ENCODE peak calls at places on chromosomes 7 and 10, in six cellular contexts. T is endothelial cell of umbilical vein, N is DND-41, F is K562, Y is fibroblast of lung, U is H1. H is an unnamed sample.

GRCh38 chr10:113679463-113680171 is at the start of gene CASP7:
- DNase-seq in T (peak; percentile 81), N (peak; percentile 95), F (peak; percentile 67), Y (peak; percentile 71), U (peak; percentile 84), H (peak; percentile 91)

GRCh38 chr7:132435016-132435990 is 141.0 kb downstream of the PLXNA4 start:
- DNase-seq in T (no peak), N (no peak), F (no peak), Y (no peak), U (no peak), H (no peak)

GRCh38 chr7:144386741-144387140 is 16.8 kb downstream of the NOBOX start:
- DNase-seq in T (no peak), N (no peak), F (no peak), Y (peak; percentile 87), U (no peak), H (peak; percentile 77)

GRCh38 chr7:141418087-141418486 is 133.1 kb upstream of the AGK start:
- DNase-seq in T (no peak), N (no peak), F (no peak), Y (no peak), U (no peak), H (no peak)

GRCh38 chr10:470339-471003 is 219.0 kb downstream of the DIP2C start:
- DNase-seq in T (no peak), N (no peak), F (no peak), Y (no peak), U (no peak), H (no peak)

GRCh38 chr10:51246156-51246555 is 171.9 kb downstream of the PRKG1 start:
- DNase-seq in T (peak; percentile 78), N (no peak), F (no peak), Y (peak; percentile 25), U (no peak), H (no peak)

GRCh38 chr10:130900441-130901160 is 410.9 kb downstream of the TCERG1L start:
- DNase-seq in T (no peak), N (no peak), F (no peak), Y (no peak), U (no peak), H (no peak)

GRCh38 chr10:91635401-91636400 is 2.8 kb upstream of the PPP1R3C start:
- DNase-seq in T (peak; percentile 82), N (peak; percentile 64), F (peak; percentile 52), Y (peak; percentile 82), U (peak; percentile 59), H (peak; percentile 95)

GRCh38 chr10:121690152-121690551 is 91.9 kb upstream of the FGFR2 start:
- DNase-seq in T (no peak), N (no peak), F (no peak), Y (no peak), U (no peak), H (no peak)

GRCh38 chr7:85039196-85039923 is 147.5 kb downstream of the SEMA3D start:
- DNase-seq in T (no peak), N (no peak), F (no peak), Y (no peak), U (no peak), H (no peak)

GRCh38 chr10:69508738-69509340 is 57.6 kb downstream of the TSPAN15 start:
- DNase-seq in T (no peak), N (no peak), F (peak; percentile 4), Y (no peak), U (no peak), H (no peak)

GRCh38 chr7:7861211-7861633 is 107.4 kb upstream of the GLCCI1 start:
- DNase-seq in T (peak; percentile 96), N (no peak), F (no peak), Y (peak; percentile 87), U (no peak), H (peak; percentile 27)

GRCh38 chr10:11098628-11099027 is 81.0 kb downstream of the CELF2 start:
- DNase-seq in T (no peak), N (no peak), F (no peak), Y (no peak), U (no peak), H (no peak)

GRCh38 chr7:20407585-20408466 is 77.1 kb downstream of the ITGB8 start:
- DNase-seq in T (peak; percentile 93), N (no peak), F (no peak), Y (peak; percentile 76), U (no peak), H (peak; percentile 72)

GRCh38 chr10:44725404-44725803 is 185.7 kb upstream of the TMEM72 start:
- DNase-seq in T (no peak), N (no peak), F (no peak), Y (peak; percentile 58), U (no peak), H (peak; percentile 64)

GRCh38 chr10:127905623-127906261 is 1.2 kb upstream of the PTPRE start:
- DNase-seq in T (no peak), N (no peak), F (no peak), Y (no peak), U (no peak), H (no peak)

GRCh38 chr7:20442951-20443350 is 112.3 kb downstream of the ITGB8 start:
- DNase-seq in T (peak; percentile 52), N (no peak), F (no peak), Y (no peak), U (no peak), H (no peak)

GRCh38 chr10:13862541-13863233 is 275.9 kb downstream of the PRPF18 start:
- DNase-seq in T (peak; percentile 81), N (no peak), F (no peak), Y (no peak), U (no peak), H (no peak)

GRCh38 chr10:128314691-128315090 is 188.5 kb upstream of the MKI67 start:
- DNase-seq in T (no peak), N (no peak), F (no peak), Y (no peak), U (no peak), H (no peak)

GRCh38 chr7:4682621-4683042 is 537 bp downstream of the FOXK1 start:
- DNase-seq in T (peak; percentile 42), N (peak; percentile 25), F (peak; percentile 44), Y (peak; percentile 60), U (peak; percentile 54), H (peak; percentile 61)

GRCh38 chr7:64876792-64877713 is 26.0 kb upstream of the ZNF273 start:
- DNase-seq in T (no peak), N (peak; percentile 1), F (no peak), Y (peak; percentile 16), U (peak; percentile 4), H (no peak)

GRCh38 chr10:108861181-108861754 is 1062.0 kb downstream of the XPNPEP1 start:
- DNase-seq in T (no peak), N (no peak), F (no peak), Y (no peak), U (no peak), H (no peak)

GRCh38 chr10:23693398-23693797 is 254.5 kb downstream of the OTUD1 start:
- DNase-seq in T (no peak), N (no peak), F (no peak), Y (no peak), U (peak; percentile 75), H (no peak)

GRCh38 chr10:15046626-15047025 is 2.9 kb downstream of the OLAH start:
- DNase-seq in T (no peak), N (no peak), F (no peak), Y (peak; percentile 42), U (no peak), H (peak; percentile 89)

GRCh38 chr10:96225119-96225518 is 46.2 kb downstream of the BLNK start:
- DNase-seq in T (no peak), N (no peak), F (no peak), Y (no peak), U (no peak), H (no peak)

DNA sequence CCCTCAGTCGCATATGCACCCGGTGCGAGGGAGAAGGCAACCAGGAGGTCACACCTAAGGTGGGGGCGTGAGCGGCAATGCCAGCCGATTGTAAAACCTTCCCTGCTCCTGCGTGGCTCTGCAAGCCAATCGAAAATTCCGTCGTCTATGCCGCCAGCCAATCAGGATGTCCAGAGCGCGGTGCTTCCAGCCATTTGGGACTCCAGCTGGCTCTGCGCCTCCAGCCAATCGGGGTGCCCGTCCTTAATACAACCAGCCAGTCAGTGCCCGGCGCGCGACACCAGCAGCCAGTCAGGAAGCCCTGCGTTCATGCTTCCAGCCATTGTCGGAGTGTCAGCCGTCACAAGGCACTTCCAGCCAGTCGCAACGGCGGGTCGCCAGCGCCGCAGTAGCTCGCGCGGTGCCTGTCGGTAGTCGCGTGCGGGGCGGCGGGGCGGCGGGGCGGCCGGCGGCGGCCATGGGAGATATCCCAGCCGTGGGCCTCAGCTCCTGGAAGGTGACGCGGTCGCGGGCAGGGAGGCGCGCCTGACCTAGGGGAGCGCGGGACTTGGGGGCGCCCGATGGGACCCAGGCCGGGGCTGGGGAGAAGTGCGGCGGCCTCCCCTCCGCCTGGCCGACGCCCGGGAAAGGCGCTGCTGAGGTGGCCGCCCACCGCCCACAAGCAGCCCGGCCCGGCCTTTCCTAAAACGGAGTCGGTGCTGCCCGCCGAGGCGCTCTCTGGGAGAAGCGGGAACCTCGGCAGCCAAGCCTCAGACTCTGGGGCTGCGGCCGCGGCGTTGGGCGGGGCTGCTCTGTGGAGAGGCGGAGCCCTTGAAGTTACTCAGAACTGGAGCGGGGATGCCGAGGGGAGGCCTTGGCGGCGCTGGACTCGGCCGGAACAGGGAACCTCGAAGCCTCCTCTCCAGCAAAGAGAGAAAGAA is at the start of gene AKR1E2:
- DNase-seq in T (peak; percentile 94), N (no peak), F (peak; percentile 89), Y (peak; percentile 96), U (peak; percentile 81), H (peak; percentile 93)
- H3K9ac ChIP-seq in T (peak within 1 kb of the TSS; percentile 87), N (no peak within 1 kb of the TSS), F (peak within 1 kb of the TSS; percentile 72), Y (peak within 1 kb of the TSS; percentile 83), U (no peak within 1 kb of the TSS), H (peak within 1 kb of the TSS; percentile 82)

DNA sequence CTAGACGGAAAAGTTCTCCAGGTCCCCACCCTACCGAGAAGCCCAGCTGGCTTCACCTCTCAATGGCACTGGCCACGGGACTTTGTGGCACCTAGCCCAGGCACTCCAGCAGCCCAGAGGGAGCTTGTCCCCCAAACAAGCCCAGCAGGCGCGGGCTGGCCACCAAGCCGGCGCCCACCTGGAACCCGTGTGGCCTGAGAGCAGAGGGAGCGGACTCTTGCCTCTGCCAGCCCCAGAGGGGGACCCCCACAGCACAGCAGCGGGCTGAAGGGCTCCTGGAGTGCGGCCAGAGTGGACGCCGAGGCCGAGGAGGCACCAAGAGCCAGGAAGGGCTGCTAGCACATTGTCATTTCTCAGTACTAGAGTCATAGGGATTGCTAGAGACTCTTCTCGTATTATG is 671.4 kb downstream of the CNTNAP2 start:
- DNase-seq in T (no peak), N (no peak), F (no peak), Y (no peak), U (no peak), H (no peak)
- H3K9me3 ChIP-seq in T (peaks cover 8% of the 10 kb centered on the region), N (peaks cover 2% of the 10 kb centered on the region), F (no peaks in the 10 kb centered on the region), Y (no peaks in the 10 kb centered on the region), U (peaks cover 2% of the 10 kb centered on the region), H (peaks cover 2% of the 10 kb centered on the region)

GRCh38 chr7:130867039-130867438 is 133.0 kb upstream of the KLF14 start:
- DNase-seq in T (no peak), N (no peak), F (no peak), Y (no peak), U (no peak), H (no peak)
- H3K36me3 ChIP-seq in T (peaks cover 6% of the 10 kb centered on the region), N (peaks cover 40% of the 10 kb centered on the region), F (no peaks in the 10 kb centered on the region), Y (peaks cover 27% of the 10 kb centered on the region), U (no peaks in the 10 kb centered on the region), H (peaks cover 87% of the 10 kb centered on the region)

GRCh38 chr7:96441551-96442104 is 119.7 kb upstream of the SLC25A13 start:
- DNase-seq in T (no peak), N (no peak), F (no peak), Y (no peak), U (no peak), H (no peak)
- H3K9ac ChIP-seq in T (no peak overlapping the region), N (no peak overlapping the region), F (no peak overlapping the region), Y (no peak overlapping the region), U (no peak overlapping the region), H (no peak overlapping the region)

GRCh38 chr7:57177856-57178767 is 45.9 kb upstream of the ZNF479 start:
- DNase-seq in T (no peak), N (no peak), F (no peak), Y (no peak), U (no peak), H (no peak)
- H3K9me3 ChIP-seq in T (peaks cover 4% of the 10 kb centered on the region), N (peaks cover 33% of the 10 kb centered on the region), F (no peaks in the 10 kb centered on the region), Y (no peaks in the 10 kb centered on the region), U (peaks cover 68% of the 10 kb centered on the region), H (peaks cover 18% of the 10 kb centered on the region)

GRCh38 chr7:152120776-152121175 is 95.3 kb downstream of the GALNT11 start:
- DNase-seq in T (no peak), N (no peak), F (no peak), Y (no peak), U (no peak), H (no peak)
- H3K36me3 ChIP-seq in T (peaks cover 17% of the 10 kb centered on the region), N (peaks cover 75% of the 10 kb centered on the region), F (peaks cover 89% of the 10 kb centered on the region), Y (peaks cover 18% of the 10 kb centered on the region), U (peaks cover 4% of the 10 kb centered on the region), H (peaks cover 94% of the 10 kb centered on the region)